ENCODE peak calls at places on chromosomes 3 and 15, in four cellular contexts. D is epithelial cell of proximal tubule, P is heart right ventricle, R is fibroblast of villous mesenchyme. E is an unnamed sample.

GRCh38 chr3:102156426-102156825 is 278.4 kb upstream of the ZPLD1 start:
- DNase-seq in R (peak), P (no peak), D (peak), E (peak)

GRCh38 chr3:190038050-190038631 is 82.6 kb downstream of the P3H2 start:
- DNase-seq in D (peak), R (peak), P (peak), E (peak)

GRCh38 chr3:126153695-126154360 is 26.6 kb downstream of the ALDH1L1 start:
- DNase-seq in R (no peak), D (no peak), P (no peak), E (no peak)

GRCh38 chr3:194084284-194084683 is 51.7 kb upstream of the HES1 start:
- DNase-seq in D (no peak), R (no peak), P (no peak), E (no peak)

GRCh38 chr3:17894434-17895060 is 152.1 kb upstream of the TBC1D5 start:
- DNase-seq in D (no peak), R (peak), P (no peak), E (peak)

GRCh38 chr15:90592144-90592887 is 62.6 kb downstream of the CRTC3 start:
- DNase-seq in D (peak), R (peak), P (no peak), E (peak)

GRCh38 chr3:189142527-189142926 is 29.2 kb upstream of the TPRG1 start:
- DNase-seq in R (no peak), P (no peak), D (no peak), E (no peak)

GRCh38 chr3:13377021-13377420 is 43.1 kb downstream of the NUP210 start:
- DNase-seq in R (no peak), D (no peak), P (no peak), E (no peak)

GRCh38 chr15:100060276-100060926 is 281.4 kb downstream of the ADAMTS17 start:
- DNase-seq in D (peak), P (peak), R (peak), E (peak)

GRCh38 chr3:108494862-108495531 is 15.4 kb downstream of the MYH15 start:
- DNase-seq in P (no peak), R (no peak), D (no peak), E (no peak)

GRCh38 chr3:76065975-76066374 is 280.6 kb upstream of the ZNF717 start:
- DNase-seq in P (no peak), R (no peak), D (no peak), E (peak)

GRCh38 chr3:107752202-107752990 is 229.6 kb downstream of the BBX start:
- DNase-seq in P (no peak), D (no peak), R (peak), E (peak)

DNA sequence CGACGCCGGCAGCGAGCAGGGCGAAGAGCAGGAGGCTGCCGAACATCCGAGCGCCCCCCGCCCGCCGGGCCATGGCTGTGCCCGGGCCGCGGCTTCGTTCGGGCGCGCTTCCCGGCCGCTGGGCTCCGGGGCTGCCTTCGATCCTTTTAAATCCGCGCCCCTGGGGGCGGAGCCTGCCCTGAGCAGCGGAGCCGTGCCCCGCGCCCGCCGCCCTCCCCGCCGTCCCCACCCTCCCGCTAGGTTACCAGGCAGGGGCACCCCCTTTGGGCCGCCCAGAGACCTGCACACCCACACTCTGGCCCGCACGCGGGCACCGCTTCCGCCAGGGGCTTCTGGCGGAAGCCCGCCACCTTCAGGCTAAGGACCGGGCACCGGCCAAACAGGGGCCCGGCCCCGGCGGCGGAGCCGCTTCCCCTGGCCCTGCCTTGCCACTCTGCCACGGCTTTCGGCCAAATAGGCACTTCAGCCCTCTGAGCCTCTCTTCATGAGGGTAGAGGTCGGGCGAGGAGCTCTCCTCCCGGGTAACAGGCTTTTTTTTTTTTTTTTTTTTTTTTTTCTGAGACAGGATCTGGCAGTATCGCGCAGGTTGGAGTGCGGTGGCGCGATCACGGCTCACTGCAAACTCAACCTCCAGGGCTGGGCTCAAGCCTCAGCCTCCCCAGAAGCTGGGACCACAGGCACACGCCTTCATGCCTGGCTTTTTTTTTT is at the start of gene NMB:
- DNase-seq in P (peak), R (peak), D (no peak), E (peak)
- TF ChIP-seq CTCF in P (peak), R (peak), D (peak), E (peak)

GRCh38 chr3:31275583-31275982 is 257.1 kb upstream of the STT3B start:
- DNase-seq in D (no peak), R (no peak), P (no peak), E (no peak)
- H3K4me3 ChIP-seq in D (no peak), R (no peak), P (no peak), E (no peak)

DNA sequence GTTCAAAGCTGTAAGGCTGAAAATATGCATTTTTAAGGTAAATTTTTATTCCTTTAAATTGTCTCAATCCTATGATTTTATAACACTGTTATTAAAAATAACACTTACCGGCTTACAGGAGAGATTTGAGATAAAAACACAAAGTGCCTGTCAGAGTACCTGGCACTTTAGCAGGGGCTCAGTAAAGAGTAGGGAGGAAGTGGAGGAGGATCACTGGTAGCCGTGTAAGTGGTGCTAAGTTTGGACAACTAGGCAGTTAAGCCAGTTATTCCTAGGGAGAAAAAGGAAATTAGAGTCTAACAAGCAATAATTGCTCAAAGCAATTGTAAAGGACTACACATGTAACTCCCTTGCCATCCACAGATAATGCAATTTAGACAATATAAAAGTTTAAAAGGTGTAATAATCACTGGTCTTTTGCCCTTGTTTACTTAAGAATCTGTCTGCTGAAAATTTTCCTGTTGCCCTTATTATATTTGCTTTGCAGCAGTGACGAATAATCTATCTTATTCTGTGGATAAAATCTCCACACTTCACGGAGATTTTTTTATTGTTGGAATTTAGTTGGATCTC is 204.8 kb downstream of the CDIN1 start:
- DNase-seq in P (no peak), D (no peak), R (no peak), E (no peak)
- TF ChIP-seq CTCF in P (no peak), D (no peak), R (no peak), E (no peak)

DNA sequence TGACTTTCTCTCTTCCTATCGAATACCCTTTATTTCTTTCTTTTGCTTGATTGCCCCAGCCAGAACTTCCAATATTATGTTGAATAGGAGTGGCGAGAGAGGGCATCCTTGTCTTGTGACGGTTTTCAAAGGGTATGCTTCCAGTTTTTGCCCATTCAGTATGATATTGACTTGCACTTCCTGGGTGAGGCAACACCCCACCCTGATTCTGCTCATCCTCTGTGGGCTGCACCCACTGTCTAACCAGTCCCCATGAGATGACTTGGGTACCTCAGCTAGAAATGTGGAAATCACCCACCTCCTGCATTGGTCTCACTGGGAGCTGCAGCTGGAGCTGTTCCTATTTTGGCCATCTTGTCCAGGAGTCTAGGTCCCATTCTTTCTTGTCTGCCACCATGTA is 44.8 kb upstream of the KCNH8 start:
- DNase-seq in R (no peak), P (no peak), D (no peak), E (no peak)
- H3K4me3 ChIP-seq in R (no peak), P (no peak), D (no peak), E (no peak)

GRCh38 chr15:27714675-27715074 is 384.4 kb downstream of the OCA2 start:
- DNase-seq in R (no peak), P (no peak), D (no peak), E (no peak)
- TF ChIP-seq CTCF in R (no peak), P (no peak), D (no peak), E (no peak)

GRCh38 chr3:151086484-151087456 is 1.3 kb downstream of the MED12L start:
- DNase-seq in R (peak), D (peak), P (peak), E (peak)
- H3K4me3 ChIP-seq in R (peak), D (peak), P (peak), E (peak)

DNA sequence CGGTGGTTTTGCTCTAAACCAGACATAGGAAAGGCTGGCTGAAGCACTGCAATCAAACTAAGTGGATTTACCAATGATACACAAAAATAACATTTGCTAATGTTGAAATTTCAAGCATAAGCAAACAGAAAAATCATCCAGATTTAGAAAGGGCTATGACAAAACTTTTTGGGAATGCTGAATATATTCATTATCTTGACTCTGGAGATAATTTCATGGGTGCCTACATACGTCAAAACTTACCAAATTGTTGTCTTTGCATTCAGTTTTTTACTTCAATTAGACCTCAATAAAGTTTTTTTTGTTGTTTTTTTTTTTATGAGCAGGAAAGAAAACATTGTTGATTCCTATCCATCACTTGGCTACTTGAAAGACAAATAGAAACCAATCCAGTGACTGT is 140.8 kb downstream of the NR2E3 start:
- DNase-seq in R (no peak), D (no peak), P (no peak), E (peak)
- TF ChIP-seq CTCF in R (no peak), D (no peak), P (no peak), E (no peak)

DNA sequence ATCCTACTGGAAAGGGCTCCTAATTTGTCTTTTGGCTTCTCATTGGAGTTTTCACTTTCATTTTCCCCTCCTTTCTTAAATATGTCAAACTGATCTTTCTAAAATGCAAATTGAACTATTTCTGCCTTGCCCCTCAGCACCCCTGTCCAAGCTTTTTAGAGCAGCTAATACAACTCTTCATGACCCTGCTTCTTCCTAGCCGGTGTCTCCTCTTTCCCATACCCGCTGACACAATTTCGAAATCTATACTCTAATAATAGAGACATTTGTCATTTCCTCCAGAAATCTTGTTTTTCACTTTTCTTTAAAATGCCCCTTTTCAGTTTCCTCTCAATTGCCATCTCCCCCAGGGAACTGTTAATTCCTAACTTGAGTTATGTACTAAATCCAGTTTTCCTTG is 2.9 kb upstream of the EPHA3 start:
- DNase-seq in D (no peak), P (no peak), R (no peak), E (no peak)
- H3K4me3 ChIP-seq in D (no peak), P (no peak), R (no peak), E (no peak)

GRCh38 chr15:74955796-74956647 is 550 bp downstream of the RPP25 start:
- DNase-seq in R (peak), P (peak), D (no peak), E (peak)
- TF ChIP-seq CTCF in R (peak), P (peak), D (peak), E (peak)

DNA sequence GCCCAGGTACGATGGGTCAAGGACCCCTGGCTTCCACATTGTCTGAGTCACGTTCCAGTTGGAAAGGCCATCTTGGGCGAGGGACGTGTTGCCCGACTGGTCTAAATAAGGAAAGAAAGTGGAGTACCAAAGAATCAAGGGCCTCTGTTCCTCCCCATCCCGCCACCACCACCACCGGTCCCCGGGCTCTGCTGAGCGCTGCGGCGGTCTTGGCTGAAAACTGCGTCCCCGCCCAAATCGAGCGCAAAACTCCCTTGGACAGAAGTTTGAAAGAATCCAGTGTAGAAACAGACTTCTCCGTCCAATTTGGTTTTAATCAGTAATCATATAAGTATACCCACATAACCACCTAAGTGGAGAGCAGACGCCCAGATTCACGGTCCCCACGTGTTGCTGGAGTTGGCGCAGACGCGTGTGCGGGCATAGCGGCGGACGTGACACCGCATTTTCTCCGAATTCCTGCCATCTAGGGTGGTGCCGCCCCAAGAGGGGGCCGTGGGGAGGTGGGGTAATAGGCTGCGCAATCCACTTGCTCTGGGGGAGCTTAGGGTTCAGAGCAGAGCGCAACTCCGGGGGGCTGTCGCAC is 243.8 kb upstream of the TOPAZ1 start:
- DNase-seq in D (no peak), P (no peak), R (no peak), E (no peak)
- H3K4me3 ChIP-seq in D (peak), P (no peak), R (no peak), E (no peak)